ENCODE peak calls at places on chromosomes 11 and 22, in eight cellular contexts. U, L, O, V, Z, K, R and D are unnamed samples.

GRCh38 chr11:59197990-59198389 is 14.7 kb downstream of the MPEG1 start:
- DNase-seq in U (peak), L (peak), O (peak), V (no peak), Z (peak), K (no peak), R (no peak), D (peak)

GRCh38 chr11:10909141-10909883 is 51.5 kb upstream of the ZBED5 start:
- DNase-seq in U (peak), L (no peak), O (peak), V (no peak), Z (no peak), K (no peak), R (no peak), D (peak)

GRCh38 chr11:5291207-5291838 is 10.4 kb downstream of the OR51B4 start:
- DNase-seq in U (peak), L (no peak), O (peak), V (no peak), Z (no peak), K (peak), R (peak), D (peak)

GRCh38 chr11:8381343-8381742 is 117.7 kb upstream of the LMO1 start:
- DNase-seq in U (no peak), L (no peak), O (no peak), V (no peak), Z (no peak), K (no peak), R (no peak), D (no peak)

GRCh38 chr11:130580372-130580771 is 131.9 kb downstream of the ADAMTS15 start:
- DNase-seq in U (peak), L (no peak), O (peak), V (no peak), Z (peak), K (no peak), R (no peak), D (peak)

GRCh38 chr11:95338430-95338991 is 107.5 kb upstream of the SESN3 start:
- DNase-seq in U (peak), L (peak), O (no peak), V (peak), Z (peak), K (no peak), R (no peak), D (peak)

GRCh38 chr11:46391578-46392420 is at the start of gene CHRM4:
- DNase-seq in U (peak), L (no peak), O (no peak), V (no peak), Z (no peak), K (peak), R (no peak), D (no peak)

GRCh38 chr11:2625183-2625582 is 74.6 kb downstream of the KCNQ1OT1 start:
- DNase-seq in U (peak), L (no peak), O (no peak), V (no peak), Z (no peak), K (no peak), R (no peak), D (no peak)

GRCh38 chr22:40758390-40758789 is 60.8 kb downstream of the SLC25A17 start:
- DNase-seq in U (no peak), L (peak), O (no peak), V (no peak), Z (no peak), K (no peak), R (no peak), D (no peak)

GRCh38 chr11:129225190-129225589 is 33.1 kb upstream of the ARHGAP32 start:
- DNase-seq in U (peak), L (no peak), O (peak), V (no peak), Z (no peak), K (no peak), R (no peak), D (peak)

GRCh38 chr11:99425596-99425995 is 404.8 kb downstream of the CNTN5 start:
- DNase-seq in U (no peak), L (no peak), O (no peak), V (no peak), Z (no peak), K (no peak), R (no peak), D (no peak)

GRCh38 chr22:42086051-42086450 is 4.5 kb downstream of the NDUFA6 start:
- DNase-seq in U (no peak), L (no peak), O (no peak), V (no peak), Z (no peak), K (no peak), R (no peak), D (no peak)

GRCh38 chr11:69401715-69402114 is 79.7 kb upstream of the LINC01488 start:
- DNase-seq in U (no peak), L (no peak), O (no peak), V (no peak), Z (no peak), K (no peak), R (no peak), D (no peak)

GRCh38 chr11:62611705-62612365 is 740 bp downstream of the EML3 start:
- DNase-seq in U (peak), L (no peak), O (peak), V (peak), Z (peak), K (peak), R (peak), D (peak)

GRCh38 chr11:12433571-12434061 is 56.2 kb downstream of the PARVA start:
- DNase-seq in U (peak), L (no peak), O (peak), V (no peak), Z (no peak), K (no peak), R (no peak), D (peak)

GRCh38 chr11:79235696-79236095 is 205.1 kb downstream of the TENM4 start:
- DNase-seq in U (no peak), L (no peak), O (no peak), V (no peak), Z (no peak), K (no peak), R (no peak), D (no peak)

GRCh38 chr11:28528217-28528616 is 420.0 kb downstream of the METTL15 start:
- DNase-seq in U (no peak), L (no peak), O (no peak), V (no peak), Z (no peak), K (no peak), R (no peak), D (peak)

GRCh38 chr22:49801391-49802060 is 26.1 kb downstream of the BRD1 start:
- DNase-seq in U (no peak), L (no peak), O (no peak), V (no peak), Z (no peak), K (no peak), R (no peak), D (no peak)

GRCh38 chr11:112784323-112785073 is 176.7 kb upstream of the NCAM1 start:
- DNase-seq in U (no peak), L (peak), O (no peak), V (no peak), Z (peak), K (no peak), R (no peak), D (peak)

GRCh38 chr11:101840720-101841119 is 74.1 kb upstream of the CEP126 start:
- DNase-seq in U (peak), L (no peak), O (no peak), V (no peak), Z (no peak), K (no peak), R (no peak), D (no peak)

GRCh38 chr22:41654322-41654721 is 33.2 kb downstream of the XRCC6 start:
- DNase-seq in U (no peak), L (no peak), O (no peak), V (no peak), Z (no peak), K (no peak), R (no peak), D (no peak)

GRCh38 chr11:27291954-27292641 is 70.9 kb downstream of the CCDC34 start:
- DNase-seq in U (no peak), L (no peak), O (no peak), V (peak), Z (no peak), K (no peak), R (no peak), D (peak)

GRCh38 chr11:64874841-64875240 is 3.6 kb downstream of the EHD1 start:
- DNase-seq in U (no peak), L (no peak), O (no peak), V (no peak), Z (no peak), K (no peak), R (no peak), D (no peak)

GRCh38 chr11:116948375-116948774 is 111.0 kb upstream of the APOA1 start:
- DNase-seq in U (peak), L (no peak), O (no peak), V (no peak), Z (no peak), K (no peak), R (no peak), D (no peak)

GRCh38 chr11:22807855-22808558 is 21.6 kb downstream of the SVIP start:
- DNase-seq in U (peak), L (no peak), O (no peak), V (no peak), Z (no peak), K (peak), R (peak), D (no peak)

GRCh38 chr22:27724706-27725105 is 76.8 kb downstream of the MN1 start:
- DNase-seq in U (peak), L (no peak), O (no peak), V (no peak), Z (no peak), K (no peak), R (no peak), D (peak)

GRCh38 chr11:7292902-7293301 is 41.2 kb downstream of the SYT9 start:
- DNase-seq in U (no peak), L (no peak), O (no peak), V (no peak), Z (no peak), K (no peak), R (no peak), D (no peak)

GRCh38 chr22:22856364-22856763 is 31.3 kb upstream of the IGLL5 start:
- DNase-seq in U (no peak), L (no peak), O (no peak), V (no peak), Z (no peak), K (no peak), R (peak), D (no peak)

GRCh38 chr11:15114501-15115475 is at the start of gene INSC:
- DNase-seq in U (peak), L (no peak), O (no peak), V (no peak), Z (no peak), K (no peak), R (no peak), D (peak)

DNA sequence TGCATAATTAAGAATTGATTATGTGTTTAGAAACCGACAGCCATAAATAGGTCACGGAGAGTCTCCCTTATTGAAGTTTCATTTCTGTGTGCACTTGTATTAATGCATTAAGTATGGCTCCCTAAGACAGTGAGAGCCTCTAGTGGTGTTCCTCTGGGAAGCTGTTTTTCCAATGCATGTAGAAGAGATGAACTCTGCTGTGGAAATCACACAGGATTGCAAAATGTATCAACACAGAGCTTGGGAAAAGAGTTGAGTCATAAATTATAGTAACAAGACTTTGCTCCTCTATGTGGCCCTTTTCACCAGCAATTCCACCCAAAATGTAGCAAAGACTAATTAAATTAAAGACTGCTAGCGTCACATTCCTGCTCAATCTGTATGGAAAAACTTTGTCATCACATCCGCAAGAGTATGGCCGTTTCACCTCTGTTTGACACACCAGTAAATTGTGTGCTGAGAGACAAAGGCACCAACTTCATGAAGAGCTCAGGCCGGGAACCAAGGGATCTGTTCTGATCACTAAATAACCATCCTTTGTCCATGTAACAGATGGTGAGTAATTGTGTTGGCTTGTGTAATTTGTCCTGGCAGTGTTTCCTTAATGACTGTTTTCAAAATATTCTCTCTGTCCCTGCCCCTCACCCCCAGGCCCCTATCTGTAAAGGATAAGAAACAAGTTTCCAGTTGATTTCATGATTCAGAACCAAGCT is 209.2 kb upstream of the SORL1-AS1 start:
- DNase-seq in U (peak), L (no peak), O (peak), V (no peak), Z (no peak), K (no peak), R (no peak), D (peak)
- TF ChIP-seq CTCF in U (peak), L (no peak), O (no peak), V (no peak), Z (no peak), K (no peak), R (no peak), D (peak)

GRCh38 chr22:45084400-45084920 is 74.7 kb upstream of the PHF21B start:
- DNase-seq in U (no peak), L (no peak), O (no peak), V (no peak), Z (no peak), K (no peak), R (no peak), D (no peak)

GRCh38 chr22:45077826-45078334 is 68.1 kb upstream of the PHF21B start:
- DNase-seq in U (no peak), L (no peak), O (no peak), V (no peak), Z (no peak), K (no peak), R (no peak), D (no peak)

GRCh38 chr22:45087802-45088201 is 75.9 kb upstream of the NUP50 start:
- DNase-seq in U (no peak), L (no peak), O (no peak), V (no peak), Z (no peak), K (no peak), R (no peak), D (no peak)

GRCh38 chr22:45083659-45084305 is 74.0 kb upstream of the PHF21B start:
- DNase-seq in U (peak), L (no peak), O (peak), V (no peak), Z (no peak), K (no peak), R (no peak), D (peak)

DNA sequence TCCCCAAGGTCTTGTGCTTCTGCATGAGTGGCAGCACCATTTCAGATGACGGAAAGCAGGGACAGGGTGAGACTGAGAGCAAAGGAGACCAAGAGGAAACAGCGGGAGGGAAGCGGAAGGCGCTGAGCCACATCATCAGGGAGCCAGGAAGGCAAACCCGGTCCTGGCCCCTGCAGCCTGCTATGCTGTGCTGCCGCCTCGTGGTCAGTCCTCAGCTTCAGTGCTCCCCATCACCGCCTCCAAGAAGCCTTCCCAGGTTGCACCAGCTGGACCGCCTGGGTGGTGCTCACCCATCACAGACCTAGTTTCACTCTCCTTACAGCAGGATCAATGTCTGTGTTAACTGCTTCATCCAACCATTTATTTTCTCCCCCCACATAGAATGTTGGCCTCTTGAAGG is 73.0 kb upstream of the PHF21B start:
- DNase-seq in U (no peak), L (no peak), O (no peak), V (no peak), Z (no peak), K (no peak), R (no peak), D (no peak)
- TF ChIP-seq CTCF in U (peak), L (no peak), O (peak), V (no peak), Z (no peak), K (peak), R (peak), D (peak)

DNA sequence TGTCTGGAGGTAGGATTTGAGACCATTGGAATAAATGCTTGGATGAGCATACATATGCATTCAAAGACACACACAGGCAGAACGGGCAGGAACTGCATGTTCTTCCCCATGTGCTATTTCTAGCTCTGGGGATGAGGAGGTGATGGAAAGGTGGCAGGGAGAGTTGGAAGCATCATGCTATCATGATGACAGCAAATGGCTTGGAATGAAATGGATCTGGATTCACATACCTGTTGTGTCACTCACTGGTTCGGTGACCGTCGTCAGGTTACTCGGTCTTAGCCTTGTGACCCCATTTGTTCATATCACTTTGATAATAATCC is 627.9 kb upstream of the KIRREL3 start:
- DNase-seq in U (no peak), L (no peak), O (no peak), V (no peak), Z (no peak), K (no peak), R (no peak), D (no peak)
- TF ChIP-seq CTCF in U (no peak), L (no peak), O (no peak), V (no peak), Z (no peak), K (no peak), R (no peak), D (no peak)

DNA sequence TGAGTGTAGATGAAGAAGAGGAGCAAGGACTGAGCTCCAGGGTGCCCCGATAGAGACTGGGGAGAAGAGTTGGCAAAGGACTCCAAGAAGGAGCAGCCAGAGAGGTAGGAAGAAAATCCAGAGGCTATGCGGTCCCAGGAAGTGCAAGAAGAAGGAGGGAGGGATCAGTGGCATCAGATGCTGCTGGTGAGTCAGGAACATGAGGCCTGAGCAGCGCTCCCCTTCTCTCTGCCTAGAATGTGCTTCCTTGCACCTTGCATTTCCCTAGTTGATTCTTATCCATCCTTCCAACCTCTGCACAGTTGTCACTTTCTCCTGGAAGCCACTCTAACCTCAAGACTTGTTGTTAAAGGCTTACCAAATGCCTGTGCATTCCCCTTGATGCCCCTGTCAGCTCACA is 21.3 kb downstream of the KCNC1 start:
- DNase-seq in U (no peak), L (no peak), O (no peak), V (no peak), Z (no peak), K (no peak), R (no peak), D (no peak)
- TF ChIP-seq CTCF in U (no peak), L (no peak), O (no peak), V (no peak), Z (no peak), K (no peak), R (no peak), D (no peak)

DNA sequence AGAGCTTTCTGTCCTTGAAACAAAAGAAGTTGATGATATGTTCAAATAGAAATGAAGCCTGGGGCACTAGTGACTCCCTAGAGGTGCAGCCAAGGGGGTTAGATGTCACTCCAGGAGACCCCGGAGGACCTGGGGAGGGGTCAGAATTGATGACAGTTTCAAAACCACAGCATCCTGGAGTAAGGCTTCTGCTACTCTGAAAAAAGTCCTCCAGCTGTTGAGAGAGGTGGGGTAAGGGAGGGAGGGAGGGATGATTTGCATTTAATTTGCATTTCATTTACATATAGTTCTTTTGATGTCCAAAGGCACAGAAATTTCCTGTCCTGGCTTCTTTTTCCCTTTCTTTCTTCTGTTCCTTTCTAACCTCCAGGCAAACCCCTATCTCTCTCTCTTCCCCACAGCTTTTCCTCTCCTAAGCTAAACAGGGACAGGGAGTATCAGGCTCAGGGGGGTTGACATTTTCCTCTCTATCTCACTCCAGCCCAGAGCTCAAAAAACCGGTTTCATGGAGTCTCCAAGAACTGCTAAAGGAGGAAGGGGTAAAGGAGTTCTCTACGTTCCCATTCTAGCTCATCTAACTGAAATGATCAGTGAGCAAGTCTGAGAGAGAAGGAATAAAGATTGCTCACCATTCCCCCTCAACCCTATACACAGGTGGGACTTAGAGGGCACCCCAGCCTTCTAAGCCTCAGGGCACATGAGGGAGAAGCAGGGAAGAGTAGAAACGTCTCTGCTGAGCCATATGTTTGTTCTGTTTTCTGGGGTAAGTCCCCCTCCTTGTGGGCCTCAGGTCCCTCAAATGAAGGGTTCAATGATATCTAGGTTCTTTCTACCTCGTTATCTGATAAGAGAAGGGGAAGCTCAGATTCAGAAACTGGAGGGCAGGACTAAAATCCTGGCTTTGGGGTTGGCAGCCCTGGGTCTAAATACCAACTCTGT is 3.5 kb upstream of the POU2F3 start:
- DNase-seq in U (peak), L (no peak), O (peak), V (no peak), Z (no peak), K (no peak), R (no peak), D (no peak)
- TF ChIP-seq CTCF in U (no peak), L (no peak), O (no peak), V (no peak), Z (no peak), K (no peak), R (no peak), D (no peak)

GRCh38 chr22:43817402-43817801 is 5.3 kb upstream of the EFCAB6 start:
- DNase-seq in U (no peak), L (no peak), O (no peak), V (no peak), Z (no peak), K (no peak), R (no peak), D (no peak)
- TF ChIP-seq CTCF in U (no peak), L (no peak), O (no peak), V (no peak), Z (no peak), K (no peak), R (no peak), D (no peak)

GRCh38 chr11:108223449-108224149 is 732 bp downstream of the ATM start:
- DNase-seq in U (peak), L (no peak), O (no peak), V (no peak), Z (no peak), K (no peak), R (peak), D (peak)

GRCh38 chr11:108221981-108222685 is at the start of gene NPAT:
- DNase-seq in U (no peak), L (no peak), O (no peak), V (peak), Z (no peak), K (no peak), R (peak), D (no peak)

GRCh38 chr11:108224366-108224765 is 1.5 kb downstream of the ATM start:
- DNase-seq in U (no peak), L (no peak), O (no peak), V (no peak), Z (no peak), K (no peak), R (peak), D (no peak)

GRCh38 chr11:108221401-108221800 is 1.0 kb downstream of the NPAT start:
- DNase-seq in U (peak), L (no peak), O (peak), V (no peak), Z (no peak), K (no peak), R (peak), D (peak)

GRCh38 chr11:108222686-108223448 is at the start of gene ATM:
- DNase-seq in U (peak), L (peak), O (peak), V (peak), Z (peak), K (peak), R (peak), D (peak)
- TF ChIP-seq CTCF in U (peak), L (peak), O (peak), V (peak), Z (peak), K (peak), R (peak), D (peak)